ENCODE peak calls at places on chromosome X, in nine cellular contexts. One of them, this sample, is unnamed.

GRCh38 chrX:12798601-12799000 is 7.4 kb downstream of the PRPS2 start:
- DNase-seq in NCI-H1048: no peak
- DNase-seq in DMS 273 treated with DMSO at 0.1 percent for 48 hours: no peak
- DNase-seq in foreskin fibroblast: peak
- DNase-seq in GM23248: no peak
- DNase-seq in endothelial cell of umbilical vein: no peak
- DNase-seq in RPMI7951: no peak
- DNase-seq in body of pancreas: no peak
- DNase-seq in activated CD8-positive, alpha-beta memory T cell treated with anti-CD3 and anti-CD28 coated beads, Interleukin-2, amount 50 U/mL, for 48 hours: no peak
- DNase-seq in this sample: no peak

GRCh38 chrX:22047470-22047869 is 15.3 kb downstream of the PHEX start:
- DNase-seq in body of pancreas: no peak
- DNase-seq in activated CD8-positive, alpha-beta memory T cell treated with anti-CD3 and anti-CD28 coated beads, Interleukin-2, amount 50 U/mL, for 48 hours: no peak
- DNase-seq in RPMI7951: no peak
- DNase-seq in DMS 273 treated with DMSO at 0.1 percent for 48 hours: no peak
- DNase-seq in NCI-H1048: no peak
- DNase-seq in foreskin fibroblast: no peak
- DNase-seq in GM23248: no peak
- DNase-seq in endothelial cell of umbilical vein: no peak
- DNase-seq in this sample: no peak

GRCh38 chrX:87525771-87526229 is 8.2 kb downstream of the KLHL4 start:
- DNase-seq in foreskin fibroblast: peak
- DNase-seq in activated CD8-positive, alpha-beta memory T cell treated with anti-CD3 and anti-CD28 coated beads, Interleukin-2, amount 50 U/mL, for 48 hours: no peak
- DNase-seq in endothelial cell of umbilical vein: peak
- DNase-seq in RPMI7951: peak
- DNase-seq in NCI-H1048: no peak
- DNase-seq in body of pancreas: no peak
- DNase-seq in DMS 273 treated with DMSO at 0.1 percent for 48 hours: no peak
- DNase-seq in GM23248: peak
- DNase-seq in this sample: no peak

GRCh38 chrX:35886135-35886534 is 33.4 kb upstream of the CFAP47 start:
- DNase-seq in NCI-H1048: no peak
- DNase-seq in RPMI7951: no peak
- DNase-seq in endothelial cell of umbilical vein: no peak
- DNase-seq in activated CD8-positive, alpha-beta memory T cell treated with anti-CD3 and anti-CD28 coated beads, Interleukin-2, amount 50 U/mL, for 48 hours: no peak
- DNase-seq in foreskin fibroblast: no peak
- DNase-seq in body of pancreas: no peak
- DNase-seq in GM23248: no peak
- DNase-seq in DMS 273 treated with DMSO at 0.1 percent for 48 hours: no peak
- DNase-seq in this sample: no peak

GRCh38 chrX:49978191-49978590 is 55.8 kb downstream of the CLCN5 start:
- DNase-seq in NCI-H1048: no peak
- DNase-seq in body of pancreas: no peak
- DNase-seq in RPMI7951: no peak
- DNase-seq in activated CD8-positive, alpha-beta memory T cell treated with anti-CD3 and anti-CD28 coated beads, Interleukin-2, amount 50 U/mL, for 48 hours: no peak
- DNase-seq in foreskin fibroblast: no peak
- DNase-seq in DMS 273 treated with DMSO at 0.1 percent for 48 hours: no peak
- DNase-seq in endothelial cell of umbilical vein: peak
- DNase-seq in GM23248: no peak
- DNase-seq in this sample: no peak

GRCh38 chrX:138917781-138918180 is 206.3 kb upstream of the FGF13 start:
- DNase-seq in activated CD8-positive, alpha-beta memory T cell treated with anti-CD3 and anti-CD28 coated beads, Interleukin-2, amount 50 U/mL, for 48 hours: no peak
- DNase-seq in GM23248: peak
- DNase-seq in body of pancreas: no peak
- DNase-seq in foreskin fibroblast: peak
- DNase-seq in RPMI7951: peak
- DNase-seq in DMS 273 treated with DMSO at 0.1 percent for 48 hours: no peak
- DNase-seq in NCI-H1048: no peak
- DNase-seq in endothelial cell of umbilical vein: no peak
- DNase-seq in this sample: no peak

GRCh38 chrX:68838571-68838910 is 9.7 kb downstream of the EFNB1 start:
- DNase-seq in RPMI7951: no peak
- DNase-seq in DMS 273 treated with DMSO at 0.1 percent for 48 hours: no peak
- DNase-seq in body of pancreas: no peak
- DNase-seq in endothelial cell of umbilical vein: no peak
- DNase-seq in foreskin fibroblast: no peak
- DNase-seq in NCI-H1048: no peak
- DNase-seq in GM23248: no peak
- DNase-seq in activated CD8-positive, alpha-beta memory T cell treated with anti-CD3 and anti-CD28 coated beads, Interleukin-2, amount 50 U/mL, for 48 hours: no peak
- DNase-seq in this sample: no peak

GRCh38 chrX:12319012-12319519 is 180.8 kb downstream of the FRMPD4 start:
- DNase-seq in foreskin fibroblast: peak
- DNase-seq in RPMI7951: no peak
- DNase-seq in NCI-H1048: no peak
- DNase-seq in endothelial cell of umbilical vein: no peak
- DNase-seq in GM23248: no peak
- DNase-seq in activated CD8-positive, alpha-beta memory T cell treated with anti-CD3 and anti-CD28 coated beads, Interleukin-2, amount 50 U/mL, for 48 hours: no peak
- DNase-seq in body of pancreas: no peak
- DNase-seq in DMS 273 treated with DMSO at 0.1 percent for 48 hours: no peak
- DNase-seq in this sample: no peak

GRCh38 chrX:136457303-136457917 is 30.3 kb upstream of the BRS3 start:
- DNase-seq in RPMI7951: no peak
- DNase-seq in activated CD8-positive, alpha-beta memory T cell treated with anti-CD3 and anti-CD28 coated beads, Interleukin-2, amount 50 U/mL, for 48 hours: no peak
- DNase-seq in body of pancreas: no peak
- DNase-seq in endothelial cell of umbilical vein: no peak
- DNase-seq in NCI-H1048: no peak
- DNase-seq in GM23248: no peak
- DNase-seq in DMS 273 treated with DMSO at 0.1 percent for 48 hours: peak
- DNase-seq in foreskin fibroblast: peak
- DNase-seq in this sample: no peak

GRCh38 chrX:83845397-83845796 is 15.5 kb upstream of the CYLC1 start:
- DNase-seq in GM23248: peak
- DNase-seq in body of pancreas: peak
- DNase-seq in DMS 273 treated with DMSO at 0.1 percent for 48 hours: no peak
- DNase-seq in RPMI7951: peak
- DNase-seq in NCI-H1048: peak
- DNase-seq in activated CD8-positive, alpha-beta memory T cell treated with anti-CD3 and anti-CD28 coated beads, Interleukin-2, amount 50 U/mL, for 48 hours: no peak
- DNase-seq in endothelial cell of umbilical vein: peak
- DNase-seq in foreskin fibroblast: peak
- DNase-seq in this sample: no peak

GRCh38 chrX:12595746-12596145 is 195.5 kb upstream of the PRPS2 start:
- DNase-seq in foreskin fibroblast: no peak
- DNase-seq in NCI-H1048: no peak
- DNase-seq in activated CD8-positive, alpha-beta memory T cell treated with anti-CD3 and anti-CD28 coated beads, Interleukin-2, amount 50 U/mL, for 48 hours: no peak
- DNase-seq in GM23248: no peak
- DNase-seq in DMS 273 treated with DMSO at 0.1 percent for 48 hours: no peak
- DNase-seq in body of pancreas: no peak
- DNase-seq in endothelial cell of umbilical vein: no peak
- DNase-seq in RPMI7951: no peak
- DNase-seq in this sample: no peak

GRCh38 chrX:96102997-96103396 is 581.6 kb upstream of the DIAPH2 start:
- DNase-seq in endothelial cell of umbilical vein: peak
- DNase-seq in DMS 273 treated with DMSO at 0.1 percent for 48 hours: peak
- DNase-seq in body of pancreas: no peak
- DNase-seq in NCI-H1048: no peak
- DNase-seq in RPMI7951: no peak
- DNase-seq in GM23248: no peak
- DNase-seq in foreskin fibroblast: no peak
- DNase-seq in activated CD8-positive, alpha-beta memory T cell treated with anti-CD3 and anti-CD28 coated beads, Interleukin-2, amount 50 U/mL, for 48 hours: no peak
- DNase-seq in this sample: no peak

GRCh38 chrX:153765138-153766079 is 1.4 kb downstream of the PLXNB3 start:
- DNase-seq in foreskin fibroblast: peak
- DNase-seq in GM23248: peak
- DNase-seq in DMS 273 treated with DMSO at 0.1 percent for 48 hours: no peak
- DNase-seq in activated CD8-positive, alpha-beta memory T cell treated with anti-CD3 and anti-CD28 coated beads, Interleukin-2, amount 50 U/mL, for 48 hours: peak
- DNase-seq in NCI-H1048: no peak
- DNase-seq in RPMI7951: peak
- DNase-seq in endothelial cell of umbilical vein: peak
- DNase-seq in body of pancreas: peak
- DNase-seq in this sample: no peak

GRCh38 chrX:103063918-103064434 is at the start of gene BEX1:
- DNase-seq in GM23248: peak
- DNase-seq in DMS 273 treated with DMSO at 0.1 percent for 48 hours: peak
- DNase-seq in RPMI7951: peak
- DNase-seq in endothelial cell of umbilical vein: no peak
- DNase-seq in foreskin fibroblast: peak
- DNase-seq in NCI-H1048: no peak
- DNase-seq in activated CD8-positive, alpha-beta memory T cell treated with anti-CD3 and anti-CD28 coated beads, Interleukin-2, amount 50 U/mL, for 48 hours: peak
- DNase-seq in body of pancreas: peak
- DNase-seq in this sample: no peak

GRCh38 chrX:153828723-153829548 is 1.4 kb downstream of the PDZD4 start:
- DNase-seq in GM23248: peak
- DNase-seq in DMS 273 treated with DMSO at 0.1 percent for 48 hours: no peak
- DNase-seq in NCI-H1048: no peak
- DNase-seq in foreskin fibroblast: no peak
- DNase-seq in RPMI7951: no peak
- DNase-seq in endothelial cell of umbilical vein: no peak
- DNase-seq in body of pancreas: no peak
- DNase-seq in activated CD8-positive, alpha-beta memory T cell treated with anti-CD3 and anti-CD28 coated beads, Interleukin-2, amount 50 U/mL, for 48 hours: no peak
- DNase-seq in this sample: no peak

GRCh38 chrX:46465203-46465602 is 80.0 kb downstream of the ZNF674 start:
- DNase-seq in NCI-H1048: no peak
- DNase-seq in endothelial cell of umbilical vein: no peak
- DNase-seq in activated CD8-positive, alpha-beta memory T cell treated with anti-CD3 and anti-CD28 coated beads, Interleukin-2, amount 50 U/mL, for 48 hours: no peak
- DNase-seq in GM23248: no peak
- DNase-seq in RPMI7951: no peak
- DNase-seq in body of pancreas: no peak
- DNase-seq in foreskin fibroblast: no peak
- DNase-seq in DMS 273 treated with DMSO at 0.1 percent for 48 hours: no peak
- DNase-seq in this sample: no peak

GRCh38 chrX:17876135-17876534 is 15.0 kb upstream of the RAI2 start:
- DNase-seq in activated CD8-positive, alpha-beta memory T cell treated with anti-CD3 and anti-CD28 coated beads, Interleukin-2, amount 50 U/mL, for 48 hours: no peak
- DNase-seq in DMS 273 treated with DMSO at 0.1 percent for 48 hours: no peak
- DNase-seq in RPMI7951: peak
- DNase-seq in body of pancreas: no peak
- DNase-seq in GM23248: no peak
- DNase-seq in foreskin fibroblast: no peak
- DNase-seq in NCI-H1048: no peak
- DNase-seq in endothelial cell of umbilical vein: no peak
- DNase-seq in this sample: no peak

GRCh38 chrX:96372313-96373046 is 312.2 kb upstream of the DIAPH2 start:
- DNase-seq in foreskin fibroblast: peak
- DNase-seq in DMS 273 treated with DMSO at 0.1 percent for 48 hours: peak
- DNase-seq in RPMI7951: peak
- DNase-seq in endothelial cell of umbilical vein: peak
- DNase-seq in body of pancreas: peak
- DNase-seq in GM23248: peak
- DNase-seq in activated CD8-positive, alpha-beta memory T cell treated with anti-CD3 and anti-CD28 coated beads, Interleukin-2, amount 50 U/mL, for 48 hours: no peak
- DNase-seq in NCI-H1048: peak
- DNase-seq in this sample: no peak

GRCh38 chrX:28589048-28589447 is 1.8 kb downstream of the IL1RAPL1 start:
- DNase-seq in endothelial cell of umbilical vein: peak
- DNase-seq in GM23248: no peak
- DNase-seq in foreskin fibroblast: no peak
- DNase-seq in NCI-H1048: no peak
- DNase-seq in activated CD8-positive, alpha-beta memory T cell treated with anti-CD3 and anti-CD28 coated beads, Interleukin-2, amount 50 U/mL, for 48 hours: no peak
- DNase-seq in DMS 273 treated with DMSO at 0.1 percent for 48 hours: no peak
- DNase-seq in RPMI7951: no peak
- DNase-seq in body of pancreas: no peak
- DNase-seq in this sample: no peak

GRCh38 chrX:103440621-103441020 is 64.3 kb downstream of the BEX3 start:
- DNase-seq in DMS 273 treated with DMSO at 0.1 percent for 48 hours: no peak
- DNase-seq in GM23248: no peak
- DNase-seq in activated CD8-positive, alpha-beta memory T cell treated with anti-CD3 and anti-CD28 coated beads, Interleukin-2, amount 50 U/mL, for 48 hours: no peak
- DNase-seq in RPMI7951: no peak
- DNase-seq in NCI-H1048: no peak
- DNase-seq in foreskin fibroblast: no peak
- DNase-seq in body of pancreas: no peak
- DNase-seq in endothelial cell of umbilical vein: no peak
- DNase-seq in this sample: no peak

GRCh38 chrX:7083468-7084396 is 63.8 kb upstream of the STS start:
- DNase-seq in endothelial cell of umbilical vein: peak
- DNase-seq in body of pancreas: no peak
- DNase-seq in foreskin fibroblast: peak
- DNase-seq in RPMI7951: peak
- DNase-seq in GM23248: peak
- DNase-seq in activated CD8-positive, alpha-beta memory T cell treated with anti-CD3 and anti-CD28 coated beads, Interleukin-2, amount 50 U/mL, for 48 hours: peak
- DNase-seq in DMS 273 treated with DMSO at 0.1 percent for 48 hours: no peak
- DNase-seq in NCI-H1048: no peak
- DNase-seq in this sample: no peak

GRCh38 chrX:70769659-70770232 is 138.8 kb downstream of the TEX11 start:
- DNase-seq in activated CD8-positive, alpha-beta memory T cell treated with anti-CD3 and anti-CD28 coated beads, Interleukin-2, amount 50 U/mL, for 48 hours: no peak
- DNase-seq in body of pancreas: no peak
- DNase-seq in endothelial cell of umbilical vein: peak
- DNase-seq in foreskin fibroblast: peak
- DNase-seq in DMS 273 treated with DMSO at 0.1 percent for 48 hours: no peak
- DNase-seq in NCI-H1048: no peak
- DNase-seq in RPMI7951: no peak
- DNase-seq in GM23248: peak
- DNase-seq in this sample: no peak

GRCh38 chrX:129678881-129679195 is 24.1 kb upstream of the APLN start:
- DNase-seq in foreskin fibroblast: no peak
- DNase-seq in body of pancreas: no peak
- DNase-seq in GM23248: no peak
- DNase-seq in NCI-H1048: no peak
- DNase-seq in DMS 273 treated with DMSO at 0.1 percent for 48 hours: no peak
- DNase-seq in endothelial cell of umbilical vein: peak
- DNase-seq in activated CD8-positive, alpha-beta memory T cell treated with anti-CD3 and anti-CD28 coated beads, Interleukin-2, amount 50 U/mL, for 48 hours: no peak
- DNase-seq in RPMI7951: no peak
- DNase-seq in this sample: peak

GRCh38 chrX:71659342-71659741 is 8.0 kb upstream of the LOC101059915 start:
- DNase-seq in GM23248: no peak
- DNase-seq in NCI-H1048: no peak
- DNase-seq in endothelial cell of umbilical vein: no peak
- DNase-seq in DMS 273 treated with DMSO at 0.1 percent for 48 hours: no peak
- DNase-seq in body of pancreas: no peak
- DNase-seq in RPMI7951: no peak
- DNase-seq in foreskin fibroblast: no peak
- DNase-seq in activated CD8-positive, alpha-beta memory T cell treated with anti-CD3 and anti-CD28 coated beads, Interleukin-2, amount 50 U/mL, for 48 hours: no peak
- DNase-seq in this sample: no peak

GRCh38 chrX:3257471-3257870 is 89.0 kb downstream of the MXRA5 start:
- DNase-seq in GM23248: no peak
- DNase-seq in NCI-H1048: no peak
- DNase-seq in foreskin fibroblast: no peak
- DNase-seq in body of pancreas: no peak
- DNase-seq in activated CD8-positive, alpha-beta memory T cell treated with anti-CD3 and anti-CD28 coated beads, Interleukin-2, amount 50 U/mL, for 48 hours: no peak
- DNase-seq in RPMI7951: peak
- DNase-seq in DMS 273 treated with DMSO at 0.1 percent for 48 hours: no peak
- DNase-seq in endothelial cell of umbilical vein: no peak
- DNase-seq in this sample: no peak

GRCh38 chrX:39152106-39152649 is 350.9 kb downstream of the MID1IP1 start:
- DNase-seq in endothelial cell of umbilical vein: no peak
- DNase-seq in RPMI7951: peak
- DNase-seq in foreskin fibroblast: peak
- DNase-seq in GM23248: peak
- DNase-seq in NCI-H1048: no peak
- DNase-seq in DMS 273 treated with DMSO at 0.1 percent for 48 hours: peak
- DNase-seq in body of pancreas: peak
- DNase-seq in activated CD8-positive, alpha-beta memory T cell treated with anti-CD3 and anti-CD28 coated beads, Interleukin-2, amount 50 U/mL, for 48 hours: peak
- DNase-seq in this sample: no peak

GRCh38 chrX:149370097-149370496 is 135.0 kb downstream of the IDS start:
- DNase-seq in DMS 273 treated with DMSO at 0.1 percent for 48 hours: no peak
- DNase-seq in GM23248: no peak
- DNase-seq in foreskin fibroblast: no peak
- DNase-seq in endothelial cell of umbilical vein: no peak
- DNase-seq in NCI-H1048: no peak
- DNase-seq in RPMI7951: peak
- DNase-seq in body of pancreas: no peak
- DNase-seq in activated CD8-positive, alpha-beta memory T cell treated with anti-CD3 and anti-CD28 coated beads, Interleukin-2, amount 50 U/mL, for 48 hours: no peak
- DNase-seq in this sample: no peak

GRCh38 chrX:50579955-50580354 is 109.3 kb upstream of the DGKK start:
- DNase-seq in GM23248: peak
- DNase-seq in body of pancreas: peak
- DNase-seq in NCI-H1048: no peak
- DNase-seq in DMS 273 treated with DMSO at 0.1 percent for 48 hours: peak
- DNase-seq in activated CD8-positive, alpha-beta memory T cell treated with anti-CD3 and anti-CD28 coated beads, Interleukin-2, amount 50 U/mL, for 48 hours: no peak
- DNase-seq in foreskin fibroblast: peak
- DNase-seq in RPMI7951: peak
- DNase-seq in endothelial cell of umbilical vein: peak
- DNase-seq in this sample: no peak

GRCh38 chrX:13420545-13421183 is 100.8 kb upstream of the ATXN3L start:
- DNase-seq in activated CD8-positive, alpha-beta memory T cell treated with anti-CD3 and anti-CD28 coated beads, Interleukin-2, amount 50 U/mL, for 48 hours: no peak
- DNase-seq in GM23248: no peak
- DNase-seq in endothelial cell of umbilical vein: no peak
- DNase-seq in DMS 273 treated with DMSO at 0.1 percent for 48 hours: no peak
- DNase-seq in RPMI7951: no peak
- DNase-seq in NCI-H1048: no peak
- DNase-seq in body of pancreas: no peak
- DNase-seq in foreskin fibroblast: no peak
- DNase-seq in this sample: no peak

GRCh38 chrX:139112432-139112831 is 400.9 kb upstream of the FGF13 start:
- DNase-seq in endothelial cell of umbilical vein: no peak
- DNase-seq in DMS 273 treated with DMSO at 0.1 percent for 48 hours: no peak
- DNase-seq in RPMI7951: peak
- DNase-seq in NCI-H1048: no peak
- DNase-seq in activated CD8-positive, alpha-beta memory T cell treated with anti-CD3 and anti-CD28 coated beads, Interleukin-2, amount 50 U/mL, for 48 hours: no peak
- DNase-seq in GM23248: peak
- DNase-seq in foreskin fibroblast: peak
- DNase-seq in body of pancreas: no peak
- DNase-seq in this sample: no peak

GRCh38 chrX:124035657-124036056 is 74.2 kb downstream of the STAG2 start:
- DNase-seq in RPMI7951: no peak
- DNase-seq in activated CD8-positive, alpha-beta memory T cell treated with anti-CD3 and anti-CD28 coated beads, Interleukin-2, amount 50 U/mL, for 48 hours: no peak
- DNase-seq in body of pancreas: no peak
- DNase-seq in GM23248: no peak
- DNase-seq in DMS 273 treated with DMSO at 0.1 percent for 48 hours: no peak
- DNase-seq in foreskin fibroblast: no peak
- DNase-seq in endothelial cell of umbilical vein: no peak
- DNase-seq in NCI-H1048: no peak
- DNase-seq in this sample: no peak

This sample was measured in type B pancreatic cell.